ENCODE peak calls at places on chromosomes 5 and 9, in six cellular contexts. S is GM12892; D is AG10803; U is progenitor cell of endocrine pancreas; G is central memory CD8-positive, alpha-beta T cell; Q is choroid plexus epithelial cell. O is an unnamed sample.
A peak's percentile ranks its signal among the peaks of the same experiment; 100 is the strongest.

GRCh38 chr5:132428147-132428482 is 58.6 kb downstream of the SLC22A5 start:
- DNase-seq in S (no peak), D (no peak), U (no peak), G (no peak), Q (no peak), O (no peak)

GRCh38 chr5:111995701-111996100 is 238.7 kb upstream of the NREP start:
- DNase-seq in S (no peak), D (no peak), U (no peak), G (no peak), Q (no peak), O (no peak)

GRCh38 chr9:19155106-19155999 is 28.1 kb upstream of the PLIN2 start:
- DNase-seq in S (no peak), D (no peak), U (no peak), G (no peak), Q (no peak), O (no peak)

GRCh38 chr9:19550009-19550408 is 141.2 kb downstream of the ACER2 start:
- DNase-seq in S (no peak), D (no peak), U (no peak), G (no peak), Q (no peak), O (no peak)

GRCh38 chr9:91036826-91037510 is 235.3 kb downstream of the SYK start:
- DNase-seq in S (no peak), D (peak; percentile 84), U (peak; percentile 39), G (peak; percentile 29), Q (peak; percentile 96), O (peak; percentile 94)

GRCh38 chr9:93950619-93951601 is 4.2 kb downstream of the BARX1 start:
- DNase-seq in S (no peak), D (peak; percentile 17), U (no peak), G (no peak), Q (peak; percentile 23), O (no peak)

GRCh38 chr9:34995288-34996060 is 5.9 kb downstream of the DNAJB5 start:
- DNase-seq in S (no peak), D (peak; percentile 84), U (no peak), G (no peak), Q (peak; percentile 65), O (peak; percentile 79)

GRCh38 chr9:129023036-129023907 is 4.9 kb downstream of the SH3GLB2 start:
- DNase-seq in S (no peak), D (peak; percentile 87), U (no peak), G (no peak), Q (peak; percentile 79), O (peak; percentile 63)

GRCh38 chr5:37391591-37391990 is 12.5 kb downstream of the WDR70 start:
- DNase-seq in S (no peak), D (no peak), U (no peak), G (no peak), Q (no peak), O (no peak)

GRCh38 chr5:33588654-33589372 is 148.0 kb downstream of the TARS1 start:
- DNase-seq in S (peak; percentile 24), D (no peak), U (peak; percentile 11), G (no peak), Q (peak; percentile 31), O (no peak)

GRCh38 chr9:114894801-114895433 is 35.5 kb downstream of the TNFSF8 start:
- DNase-seq in S (no peak), D (peak; percentile 96), U (no peak), G (no peak), Q (peak; percentile 95), O (peak; percentile 97)

GRCh38 chr5:32278403-32278802 is 34.3 kb downstream of the MTMR12 start:
- DNase-seq in S (no peak), D (peak; percentile 38), U (no peak), G (no peak), Q (peak; percentile 78), O (peak; percentile 89)

GRCh38 chr9:34891386-34891785 is 66.7 kb upstream of the PHF24 start:
- DNase-seq in S (no peak), D (no peak), U (no peak), G (no peak), Q (no peak), O (no peak)

GRCh38 chr5:124755565-124755964 is 9.1 kb upstream of the ZNF608 start:
- DNase-seq in S (no peak), D (no peak), U (no peak), G (no peak), Q (peak; percentile 22), O (peak; percentile 41)

GRCh38 chr9:79080536-79080935 is 491.2 kb upstream of the TLE4 start:
- DNase-seq in S (no peak), D (peak; percentile 9), U (no peak), G (no peak), Q (no peak), O (peak; percentile 18)

GRCh38 chr5:140868721-140869554 is at the start of gene PCDHA11:
- DNase-seq in S (no peak), D (no peak), U (no peak), G (no peak), Q (no peak), O (peak; percentile 6)

GRCh38 chr5:93649234-93649900 is 66.3 kb downstream of the NR2F1 start:
- DNase-seq in S (no peak), D (no peak), U (no peak), G (no peak), Q (peak; percentile 8), O (no peak)

GRCh38 chr9:5736563-5737346 is 96.2 kb downstream of the ERMP1 start:
- DNase-seq in S (no peak), D (no peak), U (no peak), G (no peak), Q (no peak), O (no peak)

GRCh38 chr5:116002116-116002906 is 30.0 kb upstream of the ARL14EPL start:
- DNase-seq in S (no peak), D (no peak), U (no peak), G (no peak), Q (peak; percentile 67), O (peak; percentile 60)

GRCh38 chr5:170442381-170442780 is 53.2 kb upstream of the KCNMB1 start:
- DNase-seq in S (no peak), D (no peak), U (no peak), G (no peak), Q (no peak), O (no peak)

GRCh38 chr9:74960548-74960947 is 7.8 kb upstream of the C9orf40 start:
- DNase-seq in S (no peak), D (peak; percentile 77), U (no peak), G (no peak), Q (peak; percentile 83), O (peak; percentile 90)

GRCh38 chr5:59099270-59099994 is 516.6 kb downstream of the RAB3C start:
- DNase-seq in S (no peak), D (peak; percentile 61), U (no peak), G (no peak), Q (peak; percentile 95), O (peak; percentile 99)

GRCh38 chr5:66378407-66378806 is 217.8 kb upstream of the MAST4 start:
- DNase-seq in S (no peak), D (no peak), U (no peak), G (no peak), Q (no peak), O (no peak)

GRCh38 chr9:115668506-115668905 is 485.1 kb upstream of the PAPPA start:
- DNase-seq in S (no peak), D (peak; percentile 97), U (no peak), G (no peak), Q (peak; percentile 94), O (peak; percentile 94)

GRCh38 chr5:7202846-7203245 is 193.1 kb upstream of the ADCY2 start:
- DNase-seq in S (no peak), D (no peak), U (no peak), G (no peak), Q (no peak), O (no peak)

GRCh38 chr9:107732781-107733529 is 243.4 kb upstream of the KLF4 start:
- DNase-seq in S (no peak), D (peak; percentile 92), U (no peak), G (no peak), Q (peak; percentile 48), O (peak; percentile 52)

GRCh38 chr5:33594006-33594405 is 153.2 kb downstream of the TARS1 start:
- DNase-seq in S (no peak), D (no peak), U (no peak), G (no peak), Q (peak; percentile 35), O (no peak)

GRCh38 chr9:27528886-27529315 is 713 bp downstream of the MOB3B start:
- DNase-seq in S (peak; percentile 44), D (no peak), U (peak; percentile 26), G (peak; percentile 14), Q (peak; percentile 35), O (no peak)

GRCh38 chr5:36128795-36129194 is 22.9 kb downstream of the LMBRD2 start:
- DNase-seq in S (no peak), D (no peak), U (no peak), G (no peak), Q (no peak), O (no peak)

GRCh38 chr5:172361566-172362238 is 78.1 kb upstream of the UBTD2 start:
- DNase-seq in S (no peak), D (peak; percentile 99), U (no peak), G (no peak), Q (peak; percentile 95), O (peak; percentile 95)

GRCh38 chr5:148391422-148391821 is 7.7 kb downstream of the FBXO38 start:
- DNase-seq in S (no peak), D (no peak), U (no peak), G (no peak), Q (peak; percentile 17), O (no peak)

GRCh38 chr9:76459691-76460635 is 981 bp downstream of the GCNT1 start:
- DNase-seq in S (no peak), D (peak; percentile 67), U (peak; percentile 23), G (no peak), Q (peak; percentile 75), O (peak; percentile 83)

GRCh38 chr9:135669616-135670285 is 6.6 kb downstream of the LCN9 start:
- DNase-seq in S (no peak), D (no peak), U (no peak), G (no peak), Q (no peak), O (no peak)

GRCh38 chr5:6082685-6083084 is 295.7 kb downstream of the MED10 start:
- DNase-seq in S (no peak), D (no peak), U (no peak), G (no peak), Q (peak; percentile 32), O (no peak)

GRCh38 chr5:177539411-177539810 is 15.0 kb downstream of the FAM193B start:
- DNase-seq in S (no peak), D (peak; percentile 96), U (no peak), G (no peak), Q (peak; percentile 68), O (peak; percentile 65)

GRCh38 chr5:133814152-133814551 is 154.3 kb downstream of the C5orf15 start:
- DNase-seq in S (no peak), D (no peak), U (no peak), G (no peak), Q (no peak), O (no peak)

GRCh38 chr9:109251080-109251775 is 69.6 kb downstream of the EPB41L4B start:
- DNase-seq in S (no peak), D (peak; percentile 18), U (no peak), G (no peak), Q (peak; percentile 74), O (peak; percentile 68)

GRCh38 chr9:97773723-97774122 is 76.6 kb upstream of the XPA start:
- DNase-seq in S (no peak), D (peak; percentile 52), U (no peak), G (no peak), Q (peak; percentile 10), O (peak; percentile 33)

GRCh38 chr5:123543438-123543837 is 31.5 kb downstream of the CSNK1G3 start:
- DNase-seq in S (no peak), D (no peak), U (no peak), G (no peak), Q (no peak), O (no peak)